ENCODE peak calls at places on chromosomes 12 and 14, in eight cellular contexts. V, M, S, Y, P, W, Q and H are unnamed samples.

GRCh38 chr12:125029756-125030358 is 35.4 kb upstream of the AACS start:
- DNase-seq in V (no peak), M (no peak), S (no peak), Y (peak; percentile 43), P (no peak), W (no peak), Q (no peak), H (no peak)

GRCh38 chr12:109772622-109773321 is 59.1 kb downstream of the FAM222A start:
- DNase-seq in V (no peak), M (no peak), S (no peak), Y (no peak), P (no peak), W (no peak), Q (no peak), H (no peak)

GRCh38 chr12:2570562-2570961 is 224.2 kb upstream of the FKBP4 start:
- DNase-seq in V (no peak), M (no peak), S (no peak), Y (no peak), P (no peak), W (no peak), Q (no peak), H (no peak)

GRCh38 chr12:108657130-108657745 is 23.5 kb upstream of the SELPLG start:
- DNase-seq in V (no peak), M (no peak), S (peak; percentile 74), Y (no peak), P (no peak), W (no peak), Q (peak; percentile 49), H (no peak)

GRCh38 chr12:106107566-106107965 is 31.2 kb downstream of the NUAK1 start:
- DNase-seq in V (no peak), M (no peak), S (no peak), Y (peak; percentile 68), P (no peak), W (no peak), Q (no peak), H (no peak)

GRCh38 chr12:116018282-116018681 is 259.2 kb downstream of the MED13L start:
- DNase-seq in V (no peak), M (no peak), S (no peak), Y (peak; percentile 11), P (no peak), W (no peak), Q (no peak), H (no peak)

GRCh38 chr12:67442347-67442841 is 173.2 kb downstream of the CAND1 start:
- DNase-seq in V (no peak), M (no peak), S (no peak), Y (no peak), P (no peak), W (no peak), Q (no peak), H (no peak)

GRCh38 chr14:53151523-53151866 is 1.6 kb downstream of the DDHD1 start:
- DNase-seq in V (no peak), M (no peak), S (no peak), Y (no peak), P (no peak), W (no peak), Q (no peak), H (no peak)

GRCh38 chr12:26630546-26631027 is 202.4 kb downstream of the ITPR2 start:
- DNase-seq in V (no peak), M (no peak), S (peak; percentile 72), Y (peak; percentile 90), P (no peak), W (no peak), Q (no peak), H (no peak)

GRCh38 chr12:24645254-24645653 is 303.6 kb downstream of the BCAT1 start:
- DNase-seq in V (no peak), M (no peak), S (no peak), Y (no peak), P (no peak), W (no peak), Q (no peak), H (no peak)

GRCh38 chr14:100587763-100588411 is 670 bp upstream of the BEGAIN start:
- DNase-seq in V (no peak), M (no peak), S (no peak), Y (no peak), P (no peak), W (no peak), Q (no peak), H (no peak)

GRCh38 chr14:85250369-85250768 is 279.6 kb upstream of the FLRT2 start:
- DNase-seq in V (no peak), M (no peak), S (no peak), Y (no peak), P (no peak), W (no peak), Q (no peak), H (no peak)

GRCh38 chr12:18643673-18644072 is 94.1 kb downstream of the PLCZ1 start:
- DNase-seq in V (no peak), M (no peak), S (no peak), Y (peak; percentile 86), P (no peak), W (no peak), Q (no peak), H (no peak)

GRCh38 chr12:56521209-56521589 is 421 bp upstream of the RBMS2 start:
- DNase-seq in V (no peak), M (no peak), S (no peak), Y (no peak), P (no peak), W (no peak), Q (no peak), H (no peak)

GRCh38 chr14:29216316-29216715 is 449.7 kb downstream of the FOXG1 start:
- DNase-seq in V (no peak), M (no peak), S (no peak), Y (no peak), P (no peak), W (no peak), Q (no peak), H (no peak)

GRCh38 chr12:6229224-6229748 is 29.1 kb downstream of the CD9 start:
- DNase-seq in V (no peak), M (peak; percentile 45), S (no peak), Y (no peak), P (no peak), W (no peak), Q (peak; percentile 93), H (no peak)
- H3K4me1 ChIP-seq in V (peaks cover 9% of the 10 kb centered on the region), M (peaks cover 93% of the 10 kb centered on the region), S (peaks cover 98% of the 10 kb centered on the region), Y (peaks cover 37% of the 10 kb centered on the region), P (peaks cover 33% of the 10 kb centered on the region), W (peaks cover 22% of the 10 kb centered on the region), Q (peaks cover 82% of the 10 kb centered on the region), H (peaks cover 6% of the 10 kb centered on the region)

GRCh38 chr12:69936214-69936731 is 111.2 kb downstream of the MYRFL start:
- DNase-seq in V (no peak), M (no peak), S (no peak), Y (no peak), P (no peak), W (no peak), Q (no peak), H (no peak)

GRCh38 chr12:69932154-69932553 is 107.1 kb downstream of the MYRFL start:
- DNase-seq in V (no peak), M (no peak), S (no peak), Y (no peak), P (no peak), W (no peak), Q (no peak), H (no peak)

GRCh38 chr12:69934011-69934410 is 109.0 kb downstream of the MYRFL start:
- DNase-seq in V (no peak), M (no peak), S (no peak), Y (no peak), P (no peak), W (no peak), Q (no peak), H (no peak)

GRCh38 chr12:69933115-69933552 is 108.1 kb downstream of the MYRFL start:
- DNase-seq in V (no peak), M (no peak), S (no peak), Y (no peak), P (no peak), W (no peak), Q (no peak), H (no peak)

DNA sequence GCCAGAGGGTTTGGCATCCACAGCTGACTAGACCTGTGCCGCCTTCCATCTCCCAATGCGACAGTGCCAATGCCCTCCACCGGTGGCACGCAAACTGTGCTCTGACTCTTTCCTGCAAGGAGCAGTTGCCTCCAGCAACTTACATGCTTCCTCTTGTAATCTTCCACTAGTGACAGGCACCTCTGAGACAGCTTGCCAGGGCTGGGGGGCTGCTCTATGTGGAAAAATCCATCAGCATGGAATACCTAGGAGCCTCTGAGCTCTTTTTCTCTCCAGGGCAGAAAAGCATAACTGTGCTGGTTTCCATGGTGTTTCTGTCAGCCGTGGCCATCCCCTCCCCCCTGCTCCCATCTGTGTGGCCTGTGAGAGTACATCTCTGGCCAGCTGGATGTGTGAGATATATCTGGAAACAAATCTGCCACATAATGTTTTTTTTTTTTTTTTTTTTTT is 110.6 kb downstream of the MYRFL start:
- DNase-seq in V (no peak), M (no peak), S (no peak), Y (no peak), P (no peak), W (no peak), Q (no peak), H (no peak)
- H3K4me1 ChIP-seq in V (no peaks in the 10 kb centered on the region), M (no peaks in the 10 kb centered on the region), S (no peaks in the 10 kb centered on the region), Y (no peaks in the 10 kb centered on the region), P (no peaks in the 10 kb centered on the region), W (peaks cover 12% of the 10 kb centered on the region), Q (no peaks in the 10 kb centered on the region), H (no peaks in the 10 kb centered on the region)

GRCh38 chr14:74891870-74892269 is 10.2 kb downstream of the DLST start:
- DNase-seq in V (no peak), M (no peak), S (no peak), Y (peak; percentile 49), P (no peak), W (no peak), Q (no peak), H (no peak)

GRCh38 chr14:74892745-74893144 is 11.0 kb downstream of the DLST start:
- DNase-seq in V (no peak), M (no peak), S (no peak), Y (no peak), P (no peak), W (no peak), Q (no peak), H (no peak)

GRCh38 chr14:74888164-74889158 is 6.7 kb downstream of the DLST start:
- DNase-seq in V (no peak), M (no peak), S (no peak), Y (no peak), P (no peak), W (no peak), Q (no peak), H (no peak)

GRCh38 chr14:74893614-74894091 is 11.9 kb downstream of the DLST start:
- DNase-seq in V (peak; percentile 15), M (no peak), S (no peak), Y (no peak), P (no peak), W (no peak), Q (no peak), H (no peak)

DNA sequence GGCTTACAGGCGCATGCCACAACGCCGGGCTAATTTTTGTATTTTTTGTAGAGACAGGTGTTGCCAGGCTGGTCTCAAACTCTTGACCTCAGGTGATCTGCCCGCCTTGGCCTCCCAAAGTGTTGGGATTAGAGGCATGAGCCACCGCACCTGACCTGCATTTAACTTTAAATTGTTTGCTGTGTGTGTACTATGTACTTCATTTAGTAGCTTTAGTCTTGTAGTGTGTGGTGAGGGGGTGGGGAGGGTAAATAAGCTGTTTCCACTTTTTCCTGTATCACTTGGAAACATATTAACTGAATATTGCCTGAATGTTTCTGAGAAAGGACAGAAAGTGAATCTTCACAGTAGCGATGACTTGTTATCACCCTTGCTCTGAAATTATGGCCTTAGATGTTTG is 8.5 kb downstream of the DLST start:
- DNase-seq in V (no peak), M (no peak), S (no peak), Y (no peak), P (no peak), W (no peak), Q (no peak), H (no peak)
- H3K4me1 ChIP-seq in V (peaks cover 33% of the 10 kb centered on the region), M (peaks cover 9% of the 10 kb centered on the region), S (peaks cover 46% of the 10 kb centered on the region), Y (peaks cover 19% of the 10 kb centered on the region), P (peaks cover 23% of the 10 kb centered on the region), W (peaks cover 19% of the 10 kb centered on the region), Q (no peaks in the 10 kb centered on the region), H (peaks cover 11% of the 10 kb centered on the region)

GRCh38 chr12:13538136-13538535 is 341.6 kb downstream of the EMP1 start:
- DNase-seq in V (no peak), M (no peak), S (no peak), Y (no peak), P (no peak), W (no peak), Q (peak; percentile 47), H (no peak)
- H3K4me1 ChIP-seq in V (peaks cover 7% of the 10 kb centered on the region), M (no peaks in the 10 kb centered on the region), S (no peaks in the 10 kb centered on the region), Y (no peaks in the 10 kb centered on the region), P (no peaks in the 10 kb centered on the region), W (no peaks in the 10 kb centered on the region), Q (no peaks in the 10 kb centered on the region), H (no peaks in the 10 kb centered on the region)